ENCODE peak calls at places on chromosomes 4 and X, in five cellular contexts. F is K562, P is HCT116, E is GM23338, Z is GM12878. C is an unnamed sample.
A peak's percentile ranks its signal among the peaks of the same experiment; 100 is the strongest.

GRCh38 chrX:10649286-10649685 is 28.9 kb upstream of the MID1 start:
- DNase-seq in F (no peak), P (no peak), E (no peak), Z (no peak), C (no peak)

GRCh38 chr4:172344266-172344772 is 531.1 kb downstream of the GALNTL6 start:
- DNase-seq in F (no peak), P (no peak), E (no peak), Z (no peak), C (no peak)

GRCh38 chr4:113222006-113222405 is 172.6 kb downstream of the ANK2 start:
- DNase-seq in F (no peak), P (no peak), E (no peak), Z (no peak), C (no peak)

GRCh38 chr4:30952526-30953219 is 232.5 kb downstream of the PCDH7 start:
- DNase-seq in F (no peak), P (peak; percentile 76), E (no peak), Z (no peak), C (no peak)

GRCh38 chr4:4921077-4921476 is 61.6 kb downstream of the MSX1 start:
- DNase-seq in F (no peak), P (no peak), E (no peak), Z (no peak), C (no peak)

GRCh38 chr4:153649572-153649991 is 34.5 kb upstream of the TLR2 start:
- DNase-seq in F (no peak), P (peak; percentile 60), E (peak; percentile 68), Z (no peak), C (peak; percentile 37)

GRCh38 chr4:2942532-2943363 is 20.5 kb downstream of the NOP14 start:
- DNase-seq in F (no peak), P (no peak), E (no peak), Z (no peak), C (no peak)

GRCh38 chr4:73525611-73526010 is 44.1 kb downstream of the AFM start:
- DNase-seq in F (no peak), P (no peak), E (no peak), Z (no peak), C (no peak)

GRCh38 chr4:73281982-73282381 is 23.4 kb upstream of the ANKRD17 start:
- DNase-seq in F (no peak), P (no peak), E (no peak), Z (no peak), C (no peak)

GRCh38 chr4:105978684-105979296 is 83.5 kb downstream of the NPNT start:
- DNase-seq in F (no peak), P (no peak), E (no peak), Z (no peak), C (no peak)

GRCh38 chr4:78014889-78015886 is 41.9 kb upstream of the FRAS1 start:
- DNase-seq in F (no peak), P (no peak), E (no peak), Z (no peak), C (no peak)

GRCh38 chrX:17854521-17854920 is 6.6 kb downstream of the RAI2 start:
- DNase-seq in F (no peak), P (no peak), E (no peak), Z (no peak), C (no peak)

GRCh38 chr4:139715721-139716391 is 50.2 kb downstream of the MGST2 start:
- DNase-seq in F (no peak), P (no peak), E (no peak), Z (no peak), C (no peak)

GRCh38 chr4:68250151-68250930 is 4.8 kb upstream of the TMPRSS11B start:
- DNase-seq in F (no peak), P (no peak), E (no peak), Z (no peak), C (no peak)

GRCh38 chrX:150449313-150449712 is 86.2 kb downstream of the MAMLD1 start:
- DNase-seq in F (peak; percentile 20), P (no peak), E (peak; percentile 23), Z (no peak), C (no peak)

GRCh38 chr4:101224358-101225218 is 122.7 kb downstream of the PPP3CA start:
- DNase-seq in F (no peak), P (no peak), E (no peak), Z (no peak), C (no peak)

GRCh38 chrX:40468033-40468979 is 112.5 kb upstream of the ATP6AP2 start:
- DNase-seq in F (peak; percentile 48), P (peak; percentile 47), E (peak; percentile 39), Z (peak; percentile 47), C (peak; percentile 57)

GRCh38 chrX:10039821-10040793 is 72.9 kb downstream of the CLDN34 start:
- DNase-seq in F (no peak), P (no peak), E (no peak), Z (no peak), C (no peak)

GRCh38 chr4:101205878-101206277 is 141.4 kb downstream of the PPP3CA start:
- DNase-seq in F (no peak), P (no peak), E (peak; percentile 28), Z (peak; percentile 3), C (peak; percentile 8)

GRCh38 chr4:1347410-1347864 is 429 bp downstream of the UVSSA start:
- DNase-seq in F (peak; percentile 76), P (no peak), E (peak; percentile 77), Z (no peak), C (peak; percentile 74)

GRCh38 chr4:74033721-74034120 is 4.8 kb downstream of the CXCL3 start:
- DNase-seq in F (no peak), P (no peak), E (no peak), Z (no peak), C (peak; percentile 35)

GRCh38 chr4:176539785-176540175 is 220.0 kb downstream of the SPCS3 start:
- DNase-seq in F (no peak), P (no peak), E (no peak), Z (no peak), C (no peak)

GRCh38 chr4:113436360-113436759 is 325.2 kb downstream of the CAMK2D start:
- DNase-seq in F (no peak), P (no peak), E (no peak), Z (no peak), C (no peak)

GRCh38 chr4:184384810-184385557 is 89.4 kb downstream of the IRF2 start:
- DNase-seq in F (no peak), P (no peak), E (peak; percentile 17), Z (no peak), C (no peak)

GRCh38 chrX:107429090-107429489 is 20.4 kb upstream of the FRMPD3 start:
- DNase-seq in F (no peak), P (no peak), E (peak; percentile 42), Z (no peak), C (peak; percentile 26)

DNA sequence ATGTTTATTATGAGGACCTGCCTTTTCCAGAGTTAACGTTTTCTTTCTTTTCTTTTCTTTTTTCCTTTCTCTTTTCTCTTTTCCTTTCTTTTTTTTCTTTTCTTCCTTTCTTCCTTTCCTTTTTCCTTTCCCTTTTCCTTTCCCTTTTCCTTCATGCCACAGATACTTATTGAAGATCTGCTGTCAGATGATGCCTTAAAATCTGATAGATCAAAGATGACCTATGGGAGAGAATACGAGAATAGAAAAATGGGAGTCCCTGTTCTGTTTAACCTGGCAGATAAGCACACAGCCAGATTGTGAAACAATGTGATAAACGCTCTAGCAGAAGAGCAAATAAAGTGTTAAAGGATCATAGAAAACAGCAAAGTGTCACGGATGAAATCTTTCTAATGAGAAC is 38.9 kb downstream of the AFF1 start:
- DNase-seq in F (no peak), P (no peak), E (no peak), Z (no peak), C (no peak)
- TF ChIP-seq REST in F (no peak), P (no peak), E (no peak), Z (no peak), C (no peak)

GRCh38 chrX:51893931-51894696 is 691 bp downstream of the MAGED1 start:
- DNase-seq in F (no peak), P (no peak), E (peak; percentile 62), Z (no peak), C (no peak)

GRCh38 chrX:51889851-51890250 is 3.6 kb upstream of the MAGED1 start:
- DNase-seq in F (no peak), P (no peak), E (no peak), Z (no peak), C (no peak)

GRCh38 chrX:51891821-51892551 is 1.4 kb upstream of the MAGED1 start:
- DNase-seq in F (no peak), P (no peak), E (peak; percentile 4), Z (no peak), C (peak; percentile 0)

GRCh38 chrX:51892921-51893745 is at the start of gene MAGED1:
- DNase-seq in F (no peak), P (no peak), E (peak; percentile 93), Z (peak; percentile 84), C (no peak)

GRCh38 chrX:51891245-51891644 is 2.2 kb upstream of the MAGED1 start:
- DNase-seq in F (no peak), P (no peak), E (no peak), Z (no peak), C (no peak)
- TF ChIP-seq POLR2AphosphoS5 in F (no peak), P (no peak), E (no peak), Z (no peak), C (no peak)

DNA sequence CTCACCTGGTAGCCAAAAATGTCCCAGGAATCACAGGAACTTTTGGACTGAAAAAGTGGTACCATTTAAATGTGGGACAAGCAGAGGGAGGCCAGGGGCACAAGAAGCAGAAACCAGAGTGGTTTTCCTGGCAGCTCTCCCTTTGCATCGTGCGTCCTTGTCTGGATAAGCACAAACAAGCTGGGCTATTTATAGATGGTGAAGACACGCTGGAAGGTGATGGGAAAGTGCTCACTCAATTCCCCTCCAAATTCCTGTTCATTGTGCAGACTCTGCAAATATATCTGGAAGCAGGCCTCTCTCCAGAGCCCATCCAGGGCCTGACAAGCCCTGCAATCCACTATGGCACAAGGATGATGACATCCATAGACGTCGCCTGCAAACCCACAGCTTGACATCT is 63.6 kb upstream of the MAP3K15 start:
- DNase-seq in F (no peak), P (no peak), E (no peak), Z (no peak), C (no peak)
- TF ChIP-seq REST in F (no peak), P (no peak), E (no peak), Z (no peak), C (no peak)

GRCh38 chr4:146232131-146232722 is 17.9 kb downstream of the REELD1 start:
- DNase-seq in F (no peak), P (no peak), E (no peak), Z (no peak), C (peak; percentile 28)

GRCh38 chr4:146237092-146237491 is 22.8 kb downstream of the REELD1 start:
- DNase-seq in F (no peak), P (no peak), E (no peak), Z (no peak), C (no peak)

DNA sequence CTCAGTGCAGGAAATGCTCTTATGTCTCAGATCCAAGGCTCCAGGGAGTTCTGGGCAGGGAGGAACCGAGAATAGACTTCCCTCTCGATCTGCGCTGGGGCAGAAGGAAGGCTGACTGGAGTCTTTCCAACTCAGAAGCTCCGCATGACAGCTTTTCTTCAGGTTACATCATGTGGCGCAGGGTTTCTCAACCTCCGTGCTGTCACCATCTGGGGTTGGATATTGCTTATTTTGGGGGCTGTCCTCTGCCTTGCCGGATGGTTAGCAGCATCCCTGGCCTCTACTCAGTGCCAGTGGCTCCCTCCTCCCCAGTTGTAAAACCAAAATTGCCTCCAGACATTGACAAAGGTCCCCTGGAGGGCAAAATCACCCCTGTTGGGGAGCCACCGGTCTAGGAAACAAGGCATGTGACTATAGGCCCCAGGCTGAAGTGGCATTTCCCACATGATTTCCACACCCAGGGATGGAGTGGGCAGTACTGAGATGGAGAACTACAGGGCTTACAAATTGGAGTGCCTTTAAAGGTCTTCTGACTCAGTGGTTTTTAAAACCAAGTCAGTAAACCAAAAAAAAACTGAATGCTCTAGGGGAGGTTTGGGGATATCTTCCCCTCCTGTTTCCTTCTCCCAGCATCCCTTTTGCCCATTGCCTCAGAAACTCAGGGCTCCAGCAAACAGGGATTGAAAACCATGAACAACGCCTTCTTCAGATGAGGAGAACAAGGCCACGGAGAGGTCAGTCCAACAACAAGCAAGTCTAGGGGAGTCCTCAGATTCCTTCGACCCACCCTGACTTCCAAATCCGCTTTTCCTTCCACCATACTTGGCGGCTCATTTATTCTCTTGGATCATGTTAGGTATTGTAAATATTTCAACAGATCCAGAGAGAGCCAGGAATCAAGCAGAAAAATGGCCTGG is 21.6 kb downstream of the REELD1 start:
- DNase-seq in F (no peak), P (no peak), E (no peak), Z (no peak), C (peak; percentile 40)
- TF ChIP-seq POLR2AphosphoS5 in F (no peak), P (no peak), E (no peak), Z (no peak), C (no peak)